ENCODE peak calls at places on chromosomes 4 and X, in seven cellular contexts. One of them, this sample, is unnamed.

GRCh38 chr4:120517966-120518365 is 404.6 kb downstream of the PRDM5 start:
- DNase-seq in renal cortical epithelial cell: peak; percentile 29
- DNase-seq in ovary: peak; percentile 14
- DNase-seq in ELR: peak; percentile 89
- DNase-seq in foreskin fibroblast: peak; percentile 81
- DNase-seq in mammary epithelial cell: peak; percentile 3
- DNase-seq in NCI-H1092: no peak
- DNase-seq in this sample: no peak

GRCh38 chr4:165027762-165028402 is 3.9 kb upstream of the TRIM60 start:
- DNase-seq in renal cortical epithelial cell: no peak
- DNase-seq in ovary: no peak
- DNase-seq in ELR: peak; percentile 7
- DNase-seq in foreskin fibroblast: no peak
- DNase-seq in mammary epithelial cell: no peak
- DNase-seq in NCI-H1092: no peak
- DNase-seq in this sample: no peak

GRCh38 chr4:71163317-71163716 is 169.9 kb downstream of the DCK start:
- DNase-seq in renal cortical epithelial cell: no peak
- DNase-seq in ovary: no peak
- DNase-seq in ELR: no peak
- DNase-seq in foreskin fibroblast: no peak
- DNase-seq in mammary epithelial cell: no peak
- DNase-seq in NCI-H1092: no peak
- DNase-seq in this sample: no peak

GRCh38 chrX:139204903-139205667 is 325.5 kb upstream of the F9 start:
- DNase-seq in renal cortical epithelial cell: no peak
- DNase-seq in ovary: peak; percentile 27
- DNase-seq in ELR: peak; percentile 13
- DNase-seq in foreskin fibroblast: peak; percentile 19
- DNase-seq in mammary epithelial cell: peak; percentile 4
- DNase-seq in NCI-H1092: peak; percentile 35
- DNase-seq in this sample: peak; percentile 15

GRCh38 chr4:7210818-7211217 is 18.5 kb downstream of the SORCS2 start:
- DNase-seq in renal cortical epithelial cell: peak; percentile 97
- DNase-seq in ovary: no peak
- DNase-seq in ELR: peak; percentile 90
- DNase-seq in foreskin fibroblast: peak; percentile 74
- DNase-seq in mammary epithelial cell: no peak
- DNase-seq in NCI-H1092: no peak
- DNase-seq in this sample: no peak

GRCh38 chr4:88756149-88756548 is 58.5 kb upstream of the NAP1L5 start:
- DNase-seq in renal cortical epithelial cell: no peak
- DNase-seq in ovary: no peak
- DNase-seq in ELR: no peak
- DNase-seq in foreskin fibroblast: no peak
- DNase-seq in mammary epithelial cell: no peak
- DNase-seq in NCI-H1092: no peak
- DNase-seq in this sample: no peak

GRCh38 chrX:78517124-78517523 is 142.0 kb downstream of the RTL3 start:
- DNase-seq in renal cortical epithelial cell: peak; percentile 21
- DNase-seq in ovary: no peak
- DNase-seq in ELR: no peak
- DNase-seq in foreskin fibroblast: no peak
- DNase-seq in mammary epithelial cell: peak; percentile 43
- DNase-seq in NCI-H1092: no peak
- DNase-seq in this sample: peak; percentile 43

GRCh38 chr4:85474818-85475630 is at the start of gene ARHGAP24:
- DNase-seq in renal cortical epithelial cell: peak; percentile 94
- DNase-seq in ovary: peak; percentile 75
- DNase-seq in ELR: peak; percentile 91
- DNase-seq in foreskin fibroblast: peak; percentile 99
- DNase-seq in mammary epithelial cell: peak; percentile 93
- DNase-seq in NCI-H1092: peak; percentile 88
- DNase-seq in this sample: peak; percentile 72

GRCh38 chr4:5368426-5368825 is 317.1 kb downstream of the STK32B start:
- DNase-seq in renal cortical epithelial cell: no peak
- DNase-seq in ovary: no peak
- DNase-seq in ELR: no peak
- DNase-seq in foreskin fibroblast: no peak
- DNase-seq in mammary epithelial cell: no peak
- DNase-seq in NCI-H1092: no peak
- DNase-seq in this sample: no peak

GRCh38 chr4:15781427-15782095 is 3.4 kb downstream of the CD38 start:
- DNase-seq in renal cortical epithelial cell: peak; percentile 16
- DNase-seq in ovary: no peak
- DNase-seq in ELR: peak; percentile 11
- DNase-seq in foreskin fibroblast: no peak
- DNase-seq in mammary epithelial cell: peak; percentile 35
- DNase-seq in NCI-H1092: no peak
- DNase-seq in this sample: peak; percentile 37

GRCh38 chr4:179867300-179867878 is 2375.8 kb upstream of the TENM3 start:
- DNase-seq in renal cortical epithelial cell: peak; percentile 23
- DNase-seq in ovary: peak; percentile 12
- DNase-seq in ELR: peak; percentile 58
- DNase-seq in foreskin fibroblast: no peak
- DNase-seq in mammary epithelial cell: peak; percentile 20
- DNase-seq in NCI-H1092: peak; percentile 42
- DNase-seq in this sample: peak; percentile 33

GRCh38 chr4:85200106-85200505 is 233.6 kb upstream of the WDFY3 start:
- DNase-seq in renal cortical epithelial cell: peak; percentile 63
- DNase-seq in ovary: no peak
- DNase-seq in ELR: no peak
- DNase-seq in foreskin fibroblast: no peak
- DNase-seq in mammary epithelial cell: peak; percentile 75
- DNase-seq in NCI-H1092: no peak
- DNase-seq in this sample: no peak

GRCh38 chr4:73853246-73853704 is at the start of gene PF4V1:
- DNase-seq in renal cortical epithelial cell: no peak
- DNase-seq in ovary: peak; percentile 24
- DNase-seq in ELR: peak; percentile 21
- DNase-seq in foreskin fibroblast: peak; percentile 60
- DNase-seq in mammary epithelial cell: no peak
- DNase-seq in NCI-H1092: no peak
- DNase-seq in this sample: no peak

GRCh38 chr4:114998316-114998715 is 115.1 kb downstream of the NDST4 start:
- DNase-seq in renal cortical epithelial cell: no peak
- DNase-seq in ovary: no peak
- DNase-seq in ELR: no peak
- DNase-seq in foreskin fibroblast: peak; percentile 4
- DNase-seq in mammary epithelial cell: no peak
- DNase-seq in NCI-H1092: no peak
- DNase-seq in this sample: no peak

GRCh38 chr4:151324449-151325319 is 721 bp downstream of the SH3D19 start:
- DNase-seq in renal cortical epithelial cell: peak; percentile 80
- DNase-seq in ovary: peak; percentile 56
- DNase-seq in ELR: peak; percentile 82
- DNase-seq in foreskin fibroblast: peak; percentile 83
- DNase-seq in mammary epithelial cell: peak; percentile 60
- DNase-seq in NCI-H1092: no peak
- DNase-seq in this sample: peak; percentile 28